ENCODE peak calls at places on chromosome 5, in four cellular contexts. One of them, this sample, is unnamed.

GRCh38 chr5:136202800-136203199 is 9.8 kb upstream of the SMIM32 start:
- DNase-seq in progenitor cell of endocrine pancreas: no peak
- DNase-seq in HuH-7.5: no peak
- DNase-seq in iPS-NIHi11: peak; percentile 80
- DNase-seq in this sample: peak; percentile 42

GRCh38 chr5:42876375-42876844 is 64.7 kb upstream of the SELENOP start:
- DNase-seq in iPS-NIHi11: no peak
- DNase-seq in progenitor cell of endocrine pancreas: no peak
- DNase-seq in HuH-7.5: no peak
- DNase-seq in this sample: no peak

GRCh38 chr5:133253076-133253475 is 201.3 kb downstream of the HSPA4 start:
- DNase-seq in HuH-7.5: no peak
- DNase-seq in progenitor cell of endocrine pancreas: no peak
- DNase-seq in iPS-NIHi11: no peak
- DNase-seq in this sample: no peak

GRCh38 chr5:65205016-65205415 is 276.7 kb downstream of the ADAMTS6 start:
- DNase-seq in progenitor cell of endocrine pancreas: no peak
- DNase-seq in HuH-7.5: no peak
- DNase-seq in iPS-NIHi11: no peak
- DNase-seq in this sample: no peak

GRCh38 chr5:167030500-167031120 is 1260.8 kb upstream of the WWC1 start:
- DNase-seq in HuH-7.5: peak; percentile 15
- DNase-seq in progenitor cell of endocrine pancreas: no peak
- DNase-seq in iPS-NIHi11: peak; percentile 55
- DNase-seq in this sample: peak; percentile 31

GRCh38 chr5:160539431-160539830 is 117.8 kb downstream of the PTTG1 start:
- DNase-seq in progenitor cell of endocrine pancreas: no peak
- DNase-seq in HuH-7.5: no peak
- DNase-seq in iPS-NIHi11: no peak
- DNase-seq in this sample: no peak

GRCh38 chr5:111478266-111478665 is 34.1 kb downstream of the STARD4 start:
- DNase-seq in iPS-NIHi11: no peak
- DNase-seq in HuH-7.5: no peak
- DNase-seq in progenitor cell of endocrine pancreas: no peak
- DNase-seq in this sample: no peak

GRCh38 chr5:175709276-175709781 is 51.5 kb downstream of the HRH2 start:
- DNase-seq in iPS-NIHi11: no peak
- DNase-seq in HuH-7.5: no peak
- DNase-seq in progenitor cell of endocrine pancreas: no peak
- DNase-seq in this sample: no peak

GRCh38 chr5:51201708-51202107 is 181.5 kb upstream of the ISL1 start:
- DNase-seq in HuH-7.5: no peak
- DNase-seq in progenitor cell of endocrine pancreas: no peak
- DNase-seq in iPS-NIHi11: no peak
- DNase-seq in this sample: no peak

GRCh38 chr5:45691656-45692055 is 4.5 kb downstream of the HCN1 start:
- DNase-seq in progenitor cell of endocrine pancreas: no peak
- DNase-seq in iPS-NIHi11: no peak
- DNase-seq in HuH-7.5: no peak
- DNase-seq in this sample: no peak

GRCh38 chr5:149268928-149269557 is 2.6 kb upstream of the AFAP1L1 start:
- DNase-seq in progenitor cell of endocrine pancreas: no peak
- DNase-seq in HuH-7.5: peak; percentile 56
- DNase-seq in iPS-NIHi11: peak; percentile 65
- DNase-seq in this sample: peak; percentile 31

GRCh38 chr5:67194169-67194568 is 2.4 kb downstream of the CD180 start:
- DNase-seq in progenitor cell of endocrine pancreas: no peak
- DNase-seq in iPS-NIHi11: no peak
- DNase-seq in HuH-7.5: no peak
- DNase-seq in this sample: no peak

GRCh38 chr5:127968998-127969397 is 114.6 kb upstream of the SLC12A2 start:
- DNase-seq in progenitor cell of endocrine pancreas: no peak
- DNase-seq in iPS-NIHi11: no peak
- DNase-seq in HuH-7.5: no peak
- DNase-seq in this sample: no peak

GRCh38 chr5:99275128-99275527 is 346.3 kb upstream of the CHD1 start:
- DNase-seq in iPS-NIHi11: peak; percentile 8
- DNase-seq in HuH-7.5: no peak
- DNase-seq in progenitor cell of endocrine pancreas: no peak
- DNase-seq in this sample: no peak

GRCh38 chr5:165560641-165561040 is 2055.2 kb downstream of the MAT2B start:
- DNase-seq in progenitor cell of endocrine pancreas: no peak
- DNase-seq in iPS-NIHi11: no peak
- DNase-seq in HuH-7.5: no peak
- DNase-seq in this sample: no peak

GRCh38 chr5:9813305-9813704 is 183.2 kb upstream of the TAS2R1 start:
- DNase-seq in iPS-NIHi11: no peak
- DNase-seq in HuH-7.5: no peak
- DNase-seq in progenitor cell of endocrine pancreas: no peak
- DNase-seq in this sample: no peak

GRCh38 chr5:116567100-116567499 is 7.5 kb downstream of the SEMA6A start:
- DNase-seq in progenitor cell of endocrine pancreas: no peak
- DNase-seq in HuH-7.5: no peak
- DNase-seq in iPS-NIHi11: no peak
- DNase-seq in this sample: no peak

GRCh38 chr5:79736528-79737514 is 47.2 kb downstream of the CMYA5 start:
- DNase-seq in HuH-7.5: no peak
- DNase-seq in progenitor cell of endocrine pancreas: no peak
- DNase-seq in iPS-NIHi11: no peak
- DNase-seq in this sample: no peak

GRCh38 chr5:82918311-82919031 is 158.7 kb downstream of the TMEM167A start:
- DNase-seq in iPS-NIHi11: no peak
- DNase-seq in HuH-7.5: no peak
- DNase-seq in progenitor cell of endocrine pancreas: no peak
- DNase-seq in this sample: no peak

This sample was measured in neuronal stem cell.